ENCODE peak calls at places on chromosomes 3 and 15, in eight cellular contexts. S is A549, L is kidney, X is foreskin fibroblast, K is left ventricle myocardium inferior, Z is ovary, I is fibroblast of lung, D is astrocyte. R is an unnamed sample.

GRCh38 chr3:8524656-8525399 is 23.2 kb downstream of the LMCD1 start:
- DNase-seq in L (no peak), Z (no peak), X (no peak), S (no peak), I (no peak), K (no peak), D (no peak), R (no peak)

GRCh38 chr3:36969540-36970432 is 23.1 kb downstream of the EPM2AIP1 start:
- DNase-seq in S (peak; percentile 46), Z (no peak), K (no peak), L (no peak), I (peak; percentile 73), D (peak; percentile 64), X (peak; percentile 71), R (no peak)

GRCh38 chr3:16460273-16460672 is 53.2 kb downstream of the RFTN1 start:
- DNase-seq in D (no peak), S (no peak), L (no peak), I (no peak), X (no peak), K (no peak), Z (no peak), R (no peak)

GRCh38 chr3:29605845-29606244 is 325.0 kb downstream of the RBMS3 start:
- DNase-seq in Z (no peak), D (peak; percentile 63), I (peak; percentile 70), S (peak; percentile 72), L (no peak), K (no peak), X (peak; percentile 34), R (no peak)

GRCh38 chr15:24976932-24977331 is 22.1 kb downstream of the SNRPN start:
- DNase-seq in X (no peak), L (no peak), S (no peak), K (no peak), D (no peak), I (no peak), Z (no peak), R (no peak)

GRCh38 chr15:35293353-35294130 is 208.4 kb upstream of the NANOGP8 start:
- DNase-seq in S (peak; percentile 82), K (no peak), L (no peak), X (peak; percentile 73), Z (no peak), I (peak; percentile 95), D (peak; percentile 93), R (peak; percentile 37)

GRCh38 chr3:66609660-66610547 is 109.1 kb upstream of the LRIG1 start:
- DNase-seq in S (peak; percentile 29), K (no peak), X (no peak), Z (no peak), D (peak; percentile 90), I (peak; percentile 92), L (no peak), R (peak; percentile 64)

GRCh38 chr15:65629548-65629947 is 7.8 kb downstream of the SLC24A1 start:
- DNase-seq in S (no peak), L (no peak), D (no peak), I (no peak), K (no peak), X (no peak), Z (no peak), R (no peak)

GRCh38 chr3:72010044-72010443 is 225.1 kb upstream of the PROK2 start:
- DNase-seq in X (peak; percentile 53), L (no peak), S (no peak), D (no peak), I (no peak), Z (no peak), K (no peak), R (no peak)

GRCh38 chr3:16761576-16761975 is 123.2 kb upstream of the PLCL2 start:
- DNase-seq in I (peak; percentile 60), D (peak; percentile 34), X (peak; percentile 25), K (no peak), S (no peak), L (no peak), Z (no peak), R (no peak)

DNA sequence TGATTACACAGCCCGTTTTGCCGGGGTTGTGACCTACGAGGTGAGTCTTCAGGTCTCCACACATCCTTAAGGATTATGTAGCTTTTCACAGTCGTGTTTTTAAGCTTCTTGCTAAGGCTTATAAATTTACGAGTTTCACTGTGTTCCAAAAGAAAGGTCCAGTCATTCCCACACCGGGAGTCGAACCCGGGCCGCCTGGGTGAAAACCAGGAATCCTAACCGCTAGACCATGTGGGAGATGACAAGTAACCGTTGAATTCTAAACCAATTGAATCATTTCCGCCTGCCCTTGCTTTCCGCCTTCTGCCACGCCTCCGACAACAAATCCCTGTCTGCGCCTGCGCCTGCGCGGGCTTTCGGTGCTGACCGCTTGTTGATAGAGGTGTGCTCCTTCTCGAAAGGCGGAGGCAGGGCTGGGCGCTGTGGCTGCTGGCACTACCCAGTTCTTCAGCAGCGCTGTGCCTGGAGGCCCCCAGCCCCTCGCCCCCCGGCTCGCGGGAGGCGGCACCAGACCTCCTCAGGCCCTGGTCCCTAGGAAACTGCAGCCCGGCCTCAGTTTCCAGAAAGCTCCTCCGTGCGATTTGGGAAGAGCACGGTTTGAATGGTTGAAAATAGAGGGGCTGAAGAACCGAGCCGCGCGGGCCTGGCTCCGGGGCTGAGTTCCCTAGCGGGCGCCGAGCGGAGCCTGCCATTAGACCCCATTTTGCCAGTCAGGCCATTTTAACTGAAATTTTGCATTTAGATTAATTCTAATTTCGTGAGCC is 219.1 kb upstream of the ATP10A start:
- DNase-seq in I (peak; percentile 91), D (peak; percentile 86), Z (peak; percentile 96), S (peak; percentile 94), L (peak; percentile 98), K (peak; percentile 95), X (peak; percentile 90), R (peak; percentile 85)
- TF ChIP-seq CTCF in I (no peak), D (no peak), Z (peak; percentile 4), S (no peak), L (no peak), K (peak; percentile 22), X (no peak), R (no peak)

GRCh38 chr15:62912282-62912681 is 130.3 kb upstream of the TPM1 start:
- DNase-seq in X (no peak), K (no peak), D (no peak), Z (no peak), I (no peak), S (no peak), L (no peak), R (no peak)
- H3K4me3 ChIP-seq in X (no peak overlapping the region), K (no peak overlapping the region), D (no peak overlapping the region), Z (no peak overlapping the region), I (no peak overlapping the region), S (no peak overlapping the region), L (no peak overlapping the region), R (no peak overlapping the region)

GRCh38 chr15:29398907-29399306 is 129.3 kb upstream of the NSMCE3 start:
- DNase-seq in S (no peak), K (no peak), L (no peak), I (no peak), D (no peak), X (no peak), Z (no peak), R (no peak)

GRCh38 chr15:29405564-29405963 is 135.9 kb upstream of the NSMCE3 start:
- DNase-seq in I (no peak), X (no peak), S (no peak), K (no peak), D (no peak), Z (no peak), L (no peak), R (no peak)

GRCh38 chr15:29401644-29402043 is 132.0 kb upstream of the NSMCE3 start:
- DNase-seq in L (no peak), I (no peak), X (no peak), K (no peak), D (no peak), S (no peak), Z (no peak), R (no peak)

GRCh38 chr15:29400701-29401100 is 131.1 kb upstream of the NSMCE3 start:
- DNase-seq in I (no peak), L (no peak), X (no peak), K (no peak), Z (no peak), S (no peak), D (no peak), R (no peak)

DNA sequence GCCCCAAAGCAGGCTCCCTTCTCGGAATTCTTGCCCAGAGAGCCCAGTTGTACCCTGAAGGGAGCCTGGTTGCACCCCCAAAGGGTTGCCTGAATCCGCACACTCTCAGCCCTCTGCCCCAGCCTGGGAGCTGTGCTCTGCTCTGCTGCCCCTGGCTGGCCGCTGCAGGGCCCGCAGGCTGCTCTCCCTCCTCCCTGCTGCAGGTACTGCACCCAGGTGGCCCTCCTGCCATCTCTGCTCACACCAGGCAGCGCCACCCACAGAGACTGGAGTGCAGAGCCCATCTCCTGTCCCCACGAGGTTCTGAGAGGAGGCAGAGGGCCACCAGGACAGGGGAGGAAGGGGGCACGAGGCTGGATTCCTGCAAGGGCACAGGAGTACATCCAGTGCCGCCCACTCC is 134.2 kb upstream of the NSMCE3 start:
- DNase-seq in Z (no peak), D (no peak), I (no peak), K (no peak), S (peak; percentile 27), X (no peak), L (peak; percentile 46), R (no peak)
- TF ChIP-seq CTCF in Z (no peak), D (no peak), I (no peak), K (no peak), S (no peak), X (no peak), L (no peak), R (peak; percentile 35)

GRCh38 chr3:73874596-73874995 is 249.9 kb upstream of the PDZRN3 start:
- DNase-seq in L (no peak), S (no peak), D (no peak), K (no peak), X (no peak), Z (no peak), I (no peak), R (no peak)

GRCh38 chr3:73863546-73864079 is 238.9 kb upstream of the PDZRN3 start:
- DNase-seq in D (no peak), L (no peak), I (no peak), Z (no peak), K (no peak), X (no peak), S (no peak), R (no peak)

GRCh38 chr3:73867524-73867923 is 242.8 kb upstream of the PDZRN3 start:
- DNase-seq in S (no peak), Z (no peak), I (no peak), K (no peak), D (no peak), L (no peak), X (no peak), R (no peak)

DNA sequence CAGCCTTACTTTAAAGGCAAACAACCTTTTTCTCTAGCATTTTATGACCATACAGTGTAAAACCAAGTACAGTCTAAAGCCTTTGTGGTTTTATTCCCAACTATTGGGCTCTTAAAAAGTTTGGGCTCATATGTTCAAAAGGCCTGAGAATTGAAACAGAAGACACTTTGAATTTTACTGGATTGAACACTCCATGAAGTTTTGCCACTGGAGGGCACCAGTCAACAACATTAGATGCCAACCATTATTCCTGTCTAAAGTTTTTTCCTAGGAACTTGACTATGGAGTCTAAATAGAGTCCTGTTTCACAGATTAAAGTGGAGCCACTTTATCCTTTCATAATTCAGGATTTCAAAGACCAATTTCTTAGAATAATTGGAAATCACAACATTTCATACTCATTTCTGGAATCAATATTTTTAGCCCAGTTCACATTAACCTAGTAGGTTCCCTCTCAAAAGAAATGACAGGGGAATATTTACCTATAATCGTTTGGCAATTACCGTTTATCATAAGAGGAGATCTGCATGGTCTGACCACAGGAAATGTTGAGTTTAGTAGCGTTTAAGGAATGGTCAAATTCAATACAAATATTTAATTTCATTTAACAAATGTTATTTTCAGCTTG is 244.1 kb upstream of the PDZRN3 start:
- DNase-seq in Z (peak; percentile 27), X (peak; percentile 29), S (peak; percentile 16), D (peak; percentile 6), I (peak; percentile 11), K (no peak), L (no peak), R (no peak)
- H3K4me3 ChIP-seq in Z (no peak overlapping the region), X (no peak overlapping the region), S (no peak overlapping the region), D (no peak overlapping the region), I (no peak overlapping the region), K (no peak overlapping the region), L (no peak overlapping the region), R (no peak overlapping the region)

R was measured in retinal pigment epithelial cell.